ENCODE peak calls at places on chromosomes 12 and 14, in seven cellular contexts. One of them, this sample, is unnamed.

GRCh38 chr12:4288296-4289019 is 14.9 kb downstream of the CCND2 start:
- DNase-seq in lower leg skin: no peak
- DNase-seq in CD8-positive, alpha-beta T cell: no peak
- DNase-seq in A673: no peak
- DNase-seq in fibroblast of the aortic adventitia: no peak
- DNase-seq in breast epithelium: no peak
- DNase-seq in psoas muscle: no peak
- DNase-seq in this sample: no peak

GRCh38 chr12:51335931-51336330 is 10.5 kb downstream of the CELA1 start:
- DNase-seq in lower leg skin: no peak
- DNase-seq in CD8-positive, alpha-beta T cell: no peak
- DNase-seq in A673: no peak
- DNase-seq in fibroblast of the aortic adventitia: peak; percentile 23
- DNase-seq in breast epithelium: no peak
- DNase-seq in psoas muscle: no peak
- DNase-seq in this sample: no peak

GRCh38 chr14:65423986-65424385 is 11.5 kb downstream of the FUT8 start:
- DNase-seq in lower leg skin: no peak
- DNase-seq in CD8-positive, alpha-beta T cell: no peak
- DNase-seq in A673: no peak
- DNase-seq in fibroblast of the aortic adventitia: no peak
- DNase-seq in breast epithelium: no peak
- DNase-seq in psoas muscle: no peak
- DNase-seq in this sample: no peak

GRCh38 chr14:24096545-24097181 is 2.6 kb downstream of the PCK2 start:
- DNase-seq in lower leg skin: no peak
- DNase-seq in CD8-positive, alpha-beta T cell: no peak
- DNase-seq in A673: no peak
- DNase-seq in fibroblast of the aortic adventitia: no peak
- DNase-seq in breast epithelium: no peak
- DNase-seq in psoas muscle: no peak
- DNase-seq in this sample: no peak

GRCh38 chr12:2168808-2169207 is 116.0 kb downstream of the CACNA1C start:
- DNase-seq in lower leg skin: no peak
- DNase-seq in CD8-positive, alpha-beta T cell: no peak
- DNase-seq in A673: no peak
- DNase-seq in fibroblast of the aortic adventitia: no peak
- DNase-seq in breast epithelium: no peak
- DNase-seq in psoas muscle: no peak
- DNase-seq in this sample: no peak

GRCh38 chr12:49260165-49260564 is 4.7 kb upstream of the TUBA1C start:
- DNase-seq in lower leg skin: no peak
- DNase-seq in CD8-positive, alpha-beta T cell: no peak
- DNase-seq in A673: no peak
- DNase-seq in fibroblast of the aortic adventitia: peak; percentile 96
- DNase-seq in breast epithelium: no peak
- DNase-seq in psoas muscle: no peak
- DNase-seq in this sample: no peak

GRCh38 chr12:27178723-27179398 is 65.2 kb upstream of the STK38L start:
- DNase-seq in lower leg skin: no peak
- DNase-seq in CD8-positive, alpha-beta T cell: no peak
- DNase-seq in A673: no peak
- DNase-seq in fibroblast of the aortic adventitia: peak; percentile 27
- DNase-seq in breast epithelium: no peak
- DNase-seq in psoas muscle: no peak
- DNase-seq in this sample: peak; percentile 37

GRCh38 chr14:27427796-27428195 is 830.0 kb upstream of the NOVA1 start:
- DNase-seq in lower leg skin: no peak
- DNase-seq in CD8-positive, alpha-beta T cell: no peak
- DNase-seq in A673: peak; percentile 0
- DNase-seq in fibroblast of the aortic adventitia: peak; percentile 8
- DNase-seq in breast epithelium: no peak
- DNase-seq in psoas muscle: no peak
- DNase-seq in this sample: no peak

GRCh38 chr12:3145546-3146310 is 68.5 kb downstream of the TSPAN9 start:
- DNase-seq in lower leg skin: no peak
- DNase-seq in CD8-positive, alpha-beta T cell: no peak
- DNase-seq in A673: no peak
- DNase-seq in fibroblast of the aortic adventitia: no peak
- DNase-seq in breast epithelium: no peak
- DNase-seq in psoas muscle: no peak
- DNase-seq in this sample: no peak

GRCh38 chr14:32913725-32914124 is 25.0 kb upstream of the NPAS3 start:
- DNase-seq in lower leg skin: no peak
- DNase-seq in CD8-positive, alpha-beta T cell: no peak
- DNase-seq in A673: no peak
- DNase-seq in fibroblast of the aortic adventitia: no peak
- DNase-seq in breast epithelium: no peak
- DNase-seq in psoas muscle: no peak
- DNase-seq in this sample: no peak

GRCh38 chr12:49783917-49784676 is 42.7 kb downstream of the TMBIM6 start:
- DNase-seq in lower leg skin: no peak
- DNase-seq in CD8-positive, alpha-beta T cell: no peak
- DNase-seq in A673: no peak
- DNase-seq in fibroblast of the aortic adventitia: peak; percentile 88
- DNase-seq in breast epithelium: no peak
- DNase-seq in psoas muscle: peak; percentile 48
- DNase-seq in this sample: no peak

GRCh38 chr14:75835156-75836141 is 146.3 kb downstream of the TGFB3 start:
- DNase-seq in lower leg skin: no peak
- DNase-seq in CD8-positive, alpha-beta T cell: no peak
- DNase-seq in A673: no peak
- DNase-seq in fibroblast of the aortic adventitia: no peak
- DNase-seq in breast epithelium: no peak
- DNase-seq in psoas muscle: no peak
- DNase-seq in this sample: no peak

GRCh38 chr12:117236456-117237001 is 46.3 kb upstream of the FBXO21 start:
- DNase-seq in lower leg skin: peak; percentile 96
- DNase-seq in CD8-positive, alpha-beta T cell: peak; percentile 29
- DNase-seq in A673: peak; percentile 86
- DNase-seq in fibroblast of the aortic adventitia: peak; percentile 32
- DNase-seq in breast epithelium: peak; percentile 81
- DNase-seq in psoas muscle: peak; percentile 88
- DNase-seq in this sample: peak; percentile 80

GRCh38 chr12:13205809-13206559 is 9.5 kb downstream of the EMP1 start:
- DNase-seq in lower leg skin: no peak
- DNase-seq in CD8-positive, alpha-beta T cell: no peak
- DNase-seq in A673: peak; percentile 83
- DNase-seq in fibroblast of the aortic adventitia: peak; percentile 97
- DNase-seq in breast epithelium: no peak
- DNase-seq in psoas muscle: no peak
- DNase-seq in this sample: no peak

GRCh38 chr14:74085047-74085637 is 386 bp downstream of the LIN52 start:
- DNase-seq in lower leg skin: peak; percentile 84
- DNase-seq in CD8-positive, alpha-beta T cell: no peak
- DNase-seq in A673: no peak
- DNase-seq in fibroblast of the aortic adventitia: no peak
- DNase-seq in breast epithelium: no peak
- DNase-seq in psoas muscle: no peak
- DNase-seq in this sample: peak; percentile 69

GRCh38 chr12:72089678-72090077 is 151.0 kb downstream of the TPH2 start:
- DNase-seq in lower leg skin: no peak
- DNase-seq in CD8-positive, alpha-beta T cell: no peak
- DNase-seq in A673: no peak
- DNase-seq in fibroblast of the aortic adventitia: no peak
- DNase-seq in breast epithelium: no peak
- DNase-seq in psoas muscle: no peak
- DNase-seq in this sample: no peak

GRCh38 chr12:6936378-6936638 is 7.3 kb upstream of the RNU7-1 start:
- DNase-seq in lower leg skin: no peak
- DNase-seq in CD8-positive, alpha-beta T cell: no peak
- DNase-seq in A673: no peak
- DNase-seq in fibroblast of the aortic adventitia: no peak
- DNase-seq in breast epithelium: no peak
- DNase-seq in psoas muscle: no peak
- DNase-seq in this sample: no peak

GRCh38 chr12:19971396-19971802 is 396.9 kb upstream of the PDE3A start:
- DNase-seq in lower leg skin: no peak
- DNase-seq in CD8-positive, alpha-beta T cell: no peak
- DNase-seq in A673: no peak
- DNase-seq in fibroblast of the aortic adventitia: peak; percentile 50
- DNase-seq in breast epithelium: no peak
- DNase-seq in psoas muscle: no peak
- DNase-seq in this sample: no peak

GRCh38 chr14:76761198-76761848 is at the start of gene VASH1:
- DNase-seq in lower leg skin: peak; percentile 90
- DNase-seq in CD8-positive, alpha-beta T cell: peak; percentile 21
- DNase-seq in A673: peak; percentile 59
- DNase-seq in fibroblast of the aortic adventitia: peak; percentile 64
- DNase-seq in breast epithelium: no peak
- DNase-seq in psoas muscle: peak; percentile 82
- DNase-seq in this sample: peak; percentile 85

GRCh38 chr14:59189822-59190368 is 1.4 kb downstream of the DAAM1 start:
- DNase-seq in lower leg skin: peak; percentile 95
- DNase-seq in CD8-positive, alpha-beta T cell: peak; percentile 37
- DNase-seq in A673: peak; percentile 85
- DNase-seq in fibroblast of the aortic adventitia: peak; percentile 91
- DNase-seq in breast epithelium: peak; percentile 81
- DNase-seq in psoas muscle: peak; percentile 89
- DNase-seq in this sample: peak; percentile 92

GRCh38 chr12:1435456-1435855 is 158.9 kb downstream of the FBXL14 start:
- DNase-seq in lower leg skin: no peak
- DNase-seq in CD8-positive, alpha-beta T cell: no peak
- DNase-seq in A673: no peak
- DNase-seq in fibroblast of the aortic adventitia: peak; percentile 39
- DNase-seq in breast epithelium: no peak
- DNase-seq in psoas muscle: no peak
- DNase-seq in this sample: no peak

GRCh38 chr12:75479963-75480461 is 543 bp upstream of the GLIPR1 start:
- DNase-seq in lower leg skin: no peak
- DNase-seq in CD8-positive, alpha-beta T cell: no peak
- DNase-seq in A673: no peak
- DNase-seq in fibroblast of the aortic adventitia: no peak
- DNase-seq in breast epithelium: no peak
- DNase-seq in psoas muscle: no peak
- DNase-seq in this sample: peak; percentile 60

GRCh38 chr14:44945264-44945663 is 16.5 kb downstream of the KLHL28 start:
- DNase-seq in lower leg skin: no peak
- DNase-seq in CD8-positive, alpha-beta T cell: no peak
- DNase-seq in A673: no peak
- DNase-seq in fibroblast of the aortic adventitia: peak; percentile 99
- DNase-seq in breast epithelium: no peak
- DNase-seq in psoas muscle: no peak
- DNase-seq in this sample: no peak

GRCh38 chr14:91323671-91324605 is 79.4 kb upstream of the GPR68 start:
- DNase-seq in lower leg skin: peak; percentile 98
- DNase-seq in CD8-positive, alpha-beta T cell: peak; percentile 93
- DNase-seq in A673: peak; percentile 84
- DNase-seq in fibroblast of the aortic adventitia: peak; percentile 70
- DNase-seq in breast epithelium: peak; percentile 87
- DNase-seq in psoas muscle: peak; percentile 86
- DNase-seq in this sample: peak; percentile 93

GRCh38 chr12:123242083-123242904 is 9.1 kb downstream of the MTRFR start:
- DNase-seq in lower leg skin: peak; percentile 72
- DNase-seq in CD8-positive, alpha-beta T cell: no peak
- DNase-seq in A673: peak; percentile 65
- DNase-seq in fibroblast of the aortic adventitia: peak; percentile 17
- DNase-seq in breast epithelium: no peak
- DNase-seq in psoas muscle: no peak
- DNase-seq in this sample: no peak

GRCh38 chr14:82112210-82112839 is 578.7 kb upstream of the SEL1L start:
- DNase-seq in lower leg skin: no peak
- DNase-seq in CD8-positive, alpha-beta T cell: no peak
- DNase-seq in A673: no peak
- DNase-seq in fibroblast of the aortic adventitia: no peak
- DNase-seq in breast epithelium: no peak
- DNase-seq in psoas muscle: no peak
- DNase-seq in this sample: no peak

GRCh38 chr14:82113007-82113406 is 579.4 kb upstream of the SEL1L start:
- DNase-seq in lower leg skin: no peak
- DNase-seq in CD8-positive, alpha-beta T cell: no peak
- DNase-seq in A673: no peak
- DNase-seq in fibroblast of the aortic adventitia: no peak
- DNase-seq in breast epithelium: no peak
- DNase-seq in psoas muscle: no peak
- DNase-seq in this sample: no peak

DNA sequence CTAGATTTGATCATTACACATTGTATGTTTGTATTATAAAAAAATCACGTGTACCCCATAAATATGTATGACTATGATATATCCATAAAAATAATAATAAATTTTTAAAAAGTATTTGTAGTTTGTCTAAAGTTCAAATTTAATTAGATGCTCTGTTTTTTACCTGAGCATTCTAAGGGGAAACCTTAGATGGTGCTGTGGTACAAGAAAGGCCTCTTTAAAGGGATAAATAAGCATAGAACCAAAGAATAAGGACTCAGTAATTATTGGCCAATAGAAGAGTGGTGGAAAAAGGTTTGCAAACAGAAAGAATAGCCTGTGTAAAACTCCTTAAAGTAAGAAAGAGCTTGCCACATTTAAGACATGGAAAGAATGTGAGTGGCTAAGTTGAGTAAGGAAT is 580.1 kb upstream of the SEL1L start:
- DNase-seq in lower leg skin: no peak
- DNase-seq in CD8-positive, alpha-beta T cell: no peak
- DNase-seq in A673: no peak
- DNase-seq in fibroblast of the aortic adventitia: no peak
- DNase-seq in breast epithelium: no peak
- DNase-seq in psoas muscle: no peak
- DNase-seq in this sample: no peak
- TF ChIP-seq CTCF in lower leg skin: no peak
- TF ChIP-seq CTCF in CD8-positive, alpha-beta T cell: no peak
- TF ChIP-seq CTCF in A673: no peak
- TF ChIP-seq CTCF in fibroblast of the aortic adventitia: no peak
- TF ChIP-seq CTCF in breast epithelium: no peak
- TF ChIP-seq CTCF in psoas muscle: no peak
- TF ChIP-seq CTCF in this sample: no peak

GRCh38 chr12:53564276-53564675 is 57.0 kb upstream of the NPFF start:
- DNase-seq in lower leg skin: no peak
- DNase-seq in CD8-positive, alpha-beta T cell: no peak
- DNase-seq in A673: no peak
- DNase-seq in fibroblast of the aortic adventitia: no peak
- DNase-seq in breast epithelium: no peak
- DNase-seq in psoas muscle: no peak
- DNase-seq in this sample: no peak
- H3K4me3 ChIP-seq in lower leg skin: no peak overlapping the region
- H3K4me3 ChIP-seq in CD8-positive, alpha-beta T cell: no peak overlapping the region
- H3K4me3 ChIP-seq in A673: no peak overlapping the region
- H3K4me3 ChIP-seq in fibroblast of the aortic adventitia: no peak overlapping the region
- H3K4me3 ChIP-seq in breast epithelium: no peak overlapping the region
- H3K4me3 ChIP-seq in psoas muscle: no peak overlapping the region
- H3K4me3 ChIP-seq in this sample: no peak overlapping the region

GRCh38 chr12:106631150-106631549 is 48.3 kb downstream of the RFX4 start:
- DNase-seq in lower leg skin: no peak
- DNase-seq in CD8-positive, alpha-beta T cell: no peak
- DNase-seq in A673: no peak
- DNase-seq in fibroblast of the aortic adventitia: no peak
- DNase-seq in breast epithelium: no peak
- DNase-seq in psoas muscle: no peak
- DNase-seq in this sample: no peak
- TF ChIP-seq CTCF in lower leg skin: no peak
- TF ChIP-seq CTCF in CD8-positive, alpha-beta T cell: no peak
- TF ChIP-seq CTCF in A673: no peak
- TF ChIP-seq CTCF in fibroblast of the aortic adventitia: no peak
- TF ChIP-seq CTCF in breast epithelium: no peak
- TF ChIP-seq CTCF in psoas muscle: no peak
- TF ChIP-seq CTCF in this sample: no peak

DNA sequence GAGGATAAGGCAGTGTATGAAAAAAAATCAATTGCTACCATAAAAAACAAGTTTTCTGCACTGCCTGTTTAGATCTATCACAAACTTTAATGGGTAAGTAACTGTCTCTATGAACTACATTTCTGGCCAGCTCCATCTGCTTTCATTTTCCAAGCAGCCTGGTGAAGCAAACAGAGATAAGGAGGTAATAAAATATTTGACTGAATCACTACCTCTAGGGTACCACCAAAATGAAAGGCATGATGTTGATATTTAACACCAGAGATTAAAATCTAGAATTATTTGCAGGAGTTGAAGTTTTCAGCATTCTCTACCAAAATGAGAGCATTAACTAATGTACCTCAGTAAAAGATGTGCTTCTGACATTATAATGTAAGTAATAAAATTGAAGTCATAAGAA is 863.5 kb upstream of the MGAT4C start:
- DNase-seq in lower leg skin: no peak
- DNase-seq in CD8-positive, alpha-beta T cell: no peak
- DNase-seq in A673: no peak
- DNase-seq in fibroblast of the aortic adventitia: peak; percentile 59
- DNase-seq in breast epithelium: no peak
- DNase-seq in psoas muscle: no peak
- DNase-seq in this sample: no peak
- H3K4me3 ChIP-seq in lower leg skin: no peak overlapping the region
- H3K4me3 ChIP-seq in CD8-positive, alpha-beta T cell: no peak overlapping the region
- H3K4me3 ChIP-seq in A673: no peak overlapping the region
- H3K4me3 ChIP-seq in fibroblast of the aortic adventitia: no peak overlapping the region
- H3K4me3 ChIP-seq in breast epithelium: no peak overlapping the region
- H3K4me3 ChIP-seq in psoas muscle: no peak overlapping the region
- H3K4me3 ChIP-seq in this sample: no peak overlapping the region

This sample was measured in GM12865.